ENCODE peak calls at places on chromosomes 3 and 15, in four cellular contexts. Y is GM12878, W is HepG2, X is SK-N-SH. Z is an unnamed sample.

GRCh38 chr3:5840091-5840490 is 652.6 kb downstream of the EDEM1 start:
- DNase-seq in W (no peak), X (no peak), Y (no peak), Z (no peak)

GRCh38 chr15:90557651-90558084 is 27.9 kb downstream of the CRTC3 start:
- DNase-seq in Y (no peak), X (peak; percentile 58), W (no peak), Z (no peak)

GRCh38 chr3:94225176-94225742 is 162.4 kb downstream of the NSUN3 start:
- DNase-seq in W (no peak), Y (no peak), X (no peak), Z (no peak)

GRCh38 chr3:18847583-18848197 is 300.6 kb upstream of the KCNH8 start:
- DNase-seq in X (peak; percentile 6), Y (no peak), W (peak; percentile 10), Z (no peak)

GRCh38 chr3:138694287-138695007 is 85.9 kb downstream of the FAIM start:
- DNase-seq in Y (no peak), X (no peak), W (no peak), Z (no peak)

GRCh38 chr3:181700168-181701087 is 11.3 kb upstream of the SOX2 start:
- DNase-seq in W (peak; percentile 44), Y (peak; percentile 21), X (peak; percentile 87), Z (no peak)

GRCh38 chr3:129553171-129553570 is 10.2 kb downstream of the H1-8 start:
- DNase-seq in Y (no peak), W (no peak), X (no peak), Z (no peak)

GRCh38 chr3:88005066-88005465 is 53.7 kb downstream of the CGGBP1 start:
- DNase-seq in Y (no peak), W (no peak), X (no peak), Z (no peak)

GRCh38 chr3:74883690-74884089 is 269.2 kb upstream of the CNTN3 start:
- DNase-seq in X (peak; percentile 13), W (peak; percentile 2), Y (no peak), Z (no peak)

GRCh38 chr3:25455316-25456232 is 27.5 kb downstream of the RARB start:
- DNase-seq in Y (no peak), X (peak; percentile 46), W (no peak), Z (no peak)

GRCh38 chr3:14425574-14426304 is 23.3 kb downstream of the SLC6A6 start:
- DNase-seq in Y (no peak), W (no peak), X (no peak), Z (no peak)

GRCh38 chr3:133083395-133083794 is 45.2 kb downstream of the TMEM108 start:
- DNase-seq in X (no peak), Y (no peak), W (no peak), Z (no peak)

GRCh38 chr3:49132437-49133225 is at the start of gene LAMB2:
- DNase-seq in Y (no peak), W (peak; percentile 79), X (peak; percentile 86), Z (no peak)

GRCh38 chr3:65006300-65006739 is 318.5 kb upstream of the ADAMTS9 start:
- DNase-seq in X (no peak), Y (no peak), W (no peak), Z (no peak)

GRCh38 chr3:140180603-140181002 is 245.6 kb downstream of the CLSTN2 start:
- DNase-seq in X (peak; percentile 25), W (no peak), Y (no peak), Z (no peak)

GRCh38 chr3:49173116-49173791 is 1.9 kb downstream of the KLHDC8B start:
- DNase-seq in Y (no peak), X (peak; percentile 88), W (peak; percentile 41), Z (no peak)

GRCh38 chr3:138673641-138674040 is 65.1 kb downstream of the FAIM start:
- DNase-seq in Y (no peak), W (peak; percentile 43), X (no peak), Z (no peak)

GRCh38 chr15:85733415-85733814 is 61.3 kb downstream of the KLHL25 start:
- DNase-seq in Y (no peak), X (no peak), W (no peak), Z (no peak)

GRCh38 chr3:64149886-64150285 is 75.4 kb downstream of the PRICKLE2 start:
- DNase-seq in W (no peak), Y (no peak), X (no peak), Z (no peak)

GRCh38 chr3:168096210-168096795 is 579 bp upstream of the GOLIM4 start:
- DNase-seq in X (peak; percentile 76), W (peak; percentile 87), Y (peak; percentile 56), Z (peak; percentile 15)

GRCh38 chr3:141105828-141106628 is 54.9 kb downstream of the SPSB4 start:
- DNase-seq in X (peak; percentile 76), W (peak; percentile 74), Y (peak; percentile 20), Z (no peak)

GRCh38 chr15:89406756-89407650 is 72.4 kb upstream of the POLG start:
- DNase-seq in X (no peak), W (no peak), Y (no peak), Z (no peak)
- TF ChIP-seq TAF1 in X (no peak), W (no peak), Y (no peak), Z (no peak)

GRCh38 chr15:61768131-61768530 is 292.1 kb downstream of the VPS13C start:
- DNase-seq in Y (no peak), X (no peak), W (no peak), Z (no peak)
- TF ChIP-seq TAF1 in Y (no peak), X (no peak), W (no peak), Z (no peak)

DNA sequence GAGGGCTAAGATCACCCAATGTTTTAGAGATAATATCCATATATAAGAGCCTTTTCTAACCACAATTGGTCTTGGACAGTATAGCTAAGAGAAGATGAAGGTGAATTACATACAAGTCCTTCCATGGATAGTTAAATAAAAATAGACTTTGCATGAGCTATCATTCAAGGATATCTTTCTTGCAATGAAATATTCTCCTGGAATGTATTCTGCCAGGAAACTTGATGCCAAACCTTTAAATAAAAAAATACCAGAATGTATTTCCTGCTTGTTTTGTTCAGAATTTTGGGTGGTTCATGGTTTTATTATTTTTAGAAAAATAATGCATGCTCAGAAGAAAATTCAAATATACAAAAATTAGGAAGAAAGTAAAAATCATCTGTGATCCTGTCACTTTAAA is 88.8 kb upstream of the PPIB start:
- DNase-seq in X (no peak), W (no peak), Y (no peak), Z (no peak)
- TF ChIP-seq TAF1 in X (no peak), W (no peak), Y (no peak), Z (no peak)

DNA sequence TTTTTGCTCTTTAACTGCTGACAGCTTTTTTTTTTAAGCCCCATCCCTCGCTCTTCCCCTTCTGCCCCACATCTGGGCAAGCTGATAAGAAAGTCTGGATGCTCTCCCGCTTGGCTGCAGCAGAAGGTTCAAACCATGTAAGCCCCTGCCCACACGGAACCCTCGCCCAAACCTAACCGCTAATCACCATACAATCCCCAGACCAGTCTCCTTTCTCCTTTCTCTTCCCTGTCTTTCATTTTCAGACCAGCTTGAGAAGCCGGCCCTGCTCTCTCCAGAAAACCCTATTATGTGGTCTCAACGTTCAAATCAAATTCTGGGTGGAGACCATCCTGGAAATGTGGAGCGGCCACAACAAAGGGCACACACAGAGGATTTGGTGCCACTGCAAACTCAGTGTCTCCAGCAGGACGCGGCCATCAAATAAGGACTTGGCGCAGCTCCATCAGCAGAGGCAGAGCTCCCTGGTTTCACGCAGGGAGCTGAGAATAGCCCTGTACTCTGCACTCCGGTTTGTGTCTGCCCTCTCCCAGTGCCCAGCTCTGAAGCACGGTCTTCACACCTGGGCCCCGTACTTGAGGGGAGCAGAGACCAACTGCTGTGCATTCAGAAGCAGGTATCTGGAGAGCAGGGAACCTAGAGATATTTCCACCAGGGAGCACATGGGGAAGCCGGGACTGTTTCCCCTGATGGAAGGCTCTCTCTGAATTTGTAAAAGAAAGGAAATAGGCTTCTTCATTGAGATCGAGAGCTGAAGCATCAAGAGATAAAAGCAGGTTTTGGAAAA is 92.6 kb downstream of the XXYLT1 start:
- DNase-seq in X (peak; percentile 82), W (no peak), Y (no peak), Z (no peak)
- TF ChIP-seq TAF1 in X (no peak), W (no peak), Y (no peak), Z (no peak)

GRCh38 chr3:107198522-107199271 is 178.5 kb upstream of the CCDC54 start:
- DNase-seq in Y (no peak), W (no peak), X (no peak), Z (no peak)
- TF ChIP-seq TAF1 in Y (no peak), W (no peak), X (no peak), Z (no peak)

GRCh38 chr3:172447611-172448579 is at the start of gene GHSR:
- DNase-seq in X (peak; percentile 62), W (no peak), Y (no peak), Z (no peak)
- TF ChIP-seq TAF1 in X (no peak), W (no peak), Y (no peak), Z (no peak)

Z was measured in GM12892.